ENCODE peak calls at places on chromosomes 3 and 15, in seven cellular contexts. A is GM12865; G is A549; O is adipocyte; K is effector memory CD8-positive, alpha-beta T cell; F is SJCRH30; C is left ventricle myocardium inferior. Z is an unnamed sample.

GRCh38 chr3:129001101-129001816 is at the start of gene EFCC1:
- DNase-seq in G (no peak), K (no peak), A (no peak), C (peak), O (peak), F (peak), Z (peak)

GRCh38 chr15:96330064-96330449 is 443 bp upstream of the NR2F2 start:
- DNase-seq in C (no peak), F (peak), A (no peak), K (no peak), G (peak), O (peak), Z (no peak)

GRCh38 chr15:37893309-37893708 is 41.1 kb upstream of the TMCO5A start:
- DNase-seq in G (no peak), C (no peak), K (no peak), O (no peak), F (no peak), A (no peak), Z (no peak)

GRCh38 chr3:62229201-62229600 is 144.1 kb downstream of the FEZF2 start:
- DNase-seq in G (no peak), A (no peak), F (no peak), O (no peak), C (no peak), K (no peak), Z (no peak)

GRCh38 chr15:95590533-95591044 is 739.9 kb upstream of the NR2F2 start:
- DNase-seq in F (no peak), O (no peak), K (no peak), G (no peak), A (no peak), C (no peak), Z (no peak)

GRCh38 chr15:79037848-79038247 is 52.7 kb downstream of the RASGRF1 start:
- DNase-seq in A (no peak), K (no peak), O (no peak), F (no peak), G (no peak), C (no peak), Z (no peak)

GRCh38 chr3:23094890-23095462 is 108.2 kb upstream of the UBE2E2 start:
- DNase-seq in K (no peak), O (peak), C (no peak), F (no peak), G (peak), A (no peak), Z (no peak)

GRCh38 chr3:123528130-123528529 is 56.7 kb downstream of the HACD2 start:
- DNase-seq in C (no peak), G (no peak), A (no peak), F (no peak), O (no peak), K (no peak), Z (no peak)

GRCh38 chr3:133828576-133829309 is 23.1 kb downstream of the SRPRB start:
- DNase-seq in K (no peak), C (peak), A (no peak), F (no peak), O (no peak), G (no peak), Z (no peak)

GRCh38 chr3:173733029-173733652 is 335.6 kb downstream of the NLGN1 start:
- DNase-seq in F (no peak), A (peak), G (no peak), K (no peak), C (no peak), O (peak), Z (no peak)

GRCh38 chr3:55330355-55330754 is 156.8 kb downstream of the WNT5A start:
- DNase-seq in C (no peak), F (no peak), G (peak), O (peak), A (no peak), K (no peak), Z (no peak)

GRCh38 chr3:128488995-128489859 is 3.8 kb downstream of the GATA2 start:
- DNase-seq in K (no peak), G (no peak), A (no peak), O (peak), C (peak), F (no peak), Z (peak)

GRCh38 chr3:101381809-101382208 is 61.4 kb upstream of the IMPG2 start:
- DNase-seq in A (peak), K (no peak), G (no peak), O (peak), F (no peak), C (no peak), Z (no peak)

GRCh38 chr3:63934041-63934440 is 21.9 kb upstream of the SCAANT1 start:
- DNase-seq in A (no peak), O (no peak), G (no peak), K (no peak), C (no peak), F (no peak), Z (no peak)

GRCh38 chr15:70783610-70784021 is 20.3 kb upstream of the UACA start:
- DNase-seq in O (peak), C (no peak), A (no peak), F (no peak), G (no peak), K (no peak), Z (no peak)

Z was measured in GM20000.